ENCODE peak calls at places on chromosomes 11 and 22, in seven cellular contexts. T, Q, D, C, Z, R and H are unnamed samples.

GRCh38 chr22:39306456-39307361 is 12.7 kb downstream of the RPL3 start:
- DNase-seq in T (no peak), Q (peak), D (no peak), C (peak), Z (no peak), R (no peak), H (no peak)

GRCh38 chr11:17778956-17779860 is 44.6 kb downstream of the KCNC1 start:
- DNase-seq in T (no peak), Q (no peak), D (no peak), C (no peak), Z (no peak), R (no peak), H (no peak)

GRCh38 chr11:71281901-71282300 is 29.5 kb upstream of the SHANK2 start:
- DNase-seq in T (no peak), Q (no peak), D (no peak), C (peak), Z (no peak), R (no peak), H (no peak)

GRCh38 chr11:69442807-69443137 is 38.7 kb upstream of the LINC01488 start:
- DNase-seq in T (no peak), Q (no peak), D (no peak), C (no peak), Z (peak), R (no peak), H (no peak)

GRCh38 chr11:18394928-18395734 is 768 bp downstream of the LDHA start:
- DNase-seq in T (peak), Q (peak), D (peak), C (no peak), Z (no peak), R (no peak), H (no peak)

GRCh38 chr22:27737521-27737920 is 64.0 kb downstream of the MN1 start:
- DNase-seq in T (no peak), Q (no peak), D (no peak), C (no peak), Z (no peak), R (no peak), H (no peak)

GRCh38 chr22:17250380-17251129 is 31.3 kb upstream of the ADA2 start:
- DNase-seq in T (no peak), Q (no peak), D (no peak), C (no peak), Z (no peak), R (no peak), H (no peak)

GRCh38 chr22:35712672-35713071 is 5.0 kb upstream of the APOL5 start:
- DNase-seq in T (no peak), Q (no peak), D (no peak), C (no peak), Z (no peak), R (no peak), H (no peak)

GRCh38 chr11:84291996-84292395 is 1005.8 kb upstream of the CCDC90B start:
- DNase-seq in T (no peak), Q (no peak), D (no peak), C (no peak), Z (peak), R (no peak), H (no peak)

GRCh38 chr22:20431520-20432237 is 5.9 kb downstream of the SCARF2 start:
- DNase-seq in T (no peak), Q (no peak), D (no peak), C (no peak), Z (no peak), R (no peak), H (no peak)

GRCh38 chr11:76209671-76209955 is 3.3 kb upstream of the WNT11 start:
- DNase-seq in T (no peak), Q (peak), D (no peak), C (no peak), Z (no peak), R (no peak), H (no peak)

GRCh38 chr22:30636226-30637077 is 871 bp downstream of the SLC35E4 start:
- DNase-seq in T (peak), Q (no peak), D (no peak), C (peak), Z (peak), R (no peak), H (no peak)

GRCh38 chr11:61645179-61645868 is 34.9 kb upstream of the DAGLA start:
- DNase-seq in T (no peak), Q (no peak), D (no peak), C (no peak), Z (no peak), R (no peak), H (no peak)

GRCh38 chr11:131693756-131694155 is 323.3 kb downstream of the NTM start:
- DNase-seq in T (no peak), Q (no peak), D (no peak), C (no peak), Z (no peak), R (no peak), H (no peak)

GRCh38 chr11:133821776-133822175 is 23.5 kb downstream of the SPATA19 start:
- DNase-seq in T (no peak), Q (peak), D (peak), C (no peak), Z (no peak), R (no peak), H (peak)

GRCh38 chr11:62665630-62666258 is 632 bp downstream of the CSKMT start:
- DNase-seq in T (no peak), Q (peak), D (no peak), C (peak), Z (peak), R (no peak), H (peak)

GRCh38 chr11:32829157-32829679 is 509 bp upstream of the PRRG4 start:
- DNase-seq in T (peak), Q (peak), D (no peak), C (no peak), Z (peak), R (no peak), H (peak)

GRCh38 chr11:81578571-81578970 is 1155.1 kb downstream of the FAM181B start:
- DNase-seq in T (no peak), Q (no peak), D (no peak), C (no peak), Z (no peak), R (no peak), H (no peak)

GRCh38 chr22:26597026-26597425 is 7.1 kb upstream of the TPST2 start:
- DNase-seq in T (no peak), Q (no peak), D (no peak), C (peak), Z (no peak), R (no peak), H (no peak)

GRCh38 chr22:48761546-48761945 is 1066.1 kb downstream of the BRD1 start:
- DNase-seq in T (no peak), Q (no peak), D (no peak), C (peak), Z (no peak), R (no peak), H (no peak)

GRCh38 chr11:101912823-101913284 is 2.0 kb upstream of the CEP126 start:
- DNase-seq in T (no peak), Q (no peak), D (no peak), C (no peak), Z (peak), R (no peak), H (no peak)

GRCh38 chr22:46041642-46042041 is 64.7 kb upstream of the WNT7B start:
- DNase-seq in T (no peak), Q (no peak), D (no peak), C (no peak), Z (no peak), R (no peak), H (no peak)

GRCh38 chr11:122978303-122978620 is 3.4 kb downstream of the BSX start:
- DNase-seq in T (no peak), Q (no peak), D (no peak), C (no peak), Z (no peak), R (no peak), H (no peak)

DNA sequence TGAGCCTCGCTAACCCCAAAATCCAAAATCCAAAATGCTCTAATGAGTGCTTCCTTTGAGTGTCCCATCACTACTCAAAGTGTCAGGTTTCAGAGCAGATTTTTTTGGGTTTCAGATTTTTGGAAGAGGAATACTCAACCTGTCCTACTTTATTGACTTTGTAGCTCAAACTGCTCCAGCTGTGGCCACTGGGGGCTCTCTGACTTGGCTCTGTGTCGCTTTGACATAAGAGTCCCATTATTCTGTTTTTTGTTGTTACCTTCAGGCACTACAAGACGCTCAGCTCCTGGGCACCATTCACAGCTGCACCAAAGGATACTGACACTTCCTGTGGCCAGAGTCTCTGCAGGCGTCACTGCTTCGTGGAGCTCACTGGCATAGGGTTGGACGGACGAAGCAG is 41.1 kb downstream of the PHF21B start:
- DNase-seq in T (no peak), Q (no peak), D (no peak), C (no peak), Z (no peak), R (no peak), H (no peak)
- TF ChIP-seq CTCF in T (no peak), Q (no peak), D (peak), C (no peak), Z (no peak), R (no peak), H (no peak)

GRCh38 chr11:128022007-128022368 is 565.4 kb downstream of the ETS1 start:
- DNase-seq in T (peak), Q (no peak), D (no peak), C (no peak), Z (peak), R (no peak), H (no peak)
- TF ChIP-seq CTCF in T (no peak), Q (no peak), D (no peak), C (no peak), Z (peak), R (no peak), H (no peak)

DNA sequence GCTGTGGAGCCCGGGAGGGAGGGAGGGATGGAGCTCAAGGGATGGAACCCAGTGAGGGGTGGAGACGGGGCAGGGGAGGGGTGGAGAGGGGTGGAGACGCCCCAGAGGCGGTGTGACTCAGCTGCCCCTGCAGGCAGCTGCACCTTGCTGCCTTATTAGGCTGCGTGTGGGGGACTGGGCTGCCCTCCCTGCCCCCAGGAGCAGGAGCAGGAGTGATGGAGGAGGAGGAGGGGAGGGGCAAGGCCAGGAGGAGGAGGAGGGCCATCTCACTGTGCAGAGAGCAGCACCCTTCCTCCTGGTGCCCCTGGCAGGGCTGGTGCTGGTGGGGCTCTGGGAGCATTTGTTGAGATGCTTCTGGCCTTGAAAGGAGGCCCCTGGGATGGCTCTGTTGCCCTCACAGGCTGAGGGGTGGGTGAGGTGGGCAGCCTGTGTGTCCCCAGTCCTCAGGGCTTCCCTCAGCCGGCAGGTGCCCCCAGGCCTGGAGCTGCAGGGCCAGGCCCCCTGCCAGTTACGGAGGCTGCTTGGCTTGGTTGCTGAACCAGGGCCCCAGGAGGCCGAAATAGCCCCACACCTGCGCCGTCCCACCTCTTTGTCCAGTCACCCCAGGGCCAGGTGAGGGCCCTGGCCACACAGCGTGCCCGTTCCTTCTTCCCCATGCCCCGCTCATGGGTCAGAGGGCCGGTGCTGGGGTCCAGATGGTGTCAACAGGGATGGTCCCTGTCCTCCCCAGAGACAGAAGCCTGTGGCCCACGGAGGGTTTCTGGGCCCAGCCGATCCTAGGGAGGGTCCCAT is 9.5 kb upstream of the TSSC4 start:
- DNase-seq in T (peak), Q (no peak), D (no peak), C (no peak), Z (peak), R (no peak), H (no peak)
- TF ChIP-seq CTCF in T (no peak), Q (no peak), D (no peak), C (no peak), Z (peak), R (no peak), H (no peak)

GRCh38 chr22:37909756-37910155 is 3.7 kb downstream of the MICALL1 start:
- DNase-seq in T (no peak), Q (no peak), D (no peak), C (no peak), Z (no peak), R (no peak), H (no peak)

GRCh38 chr22:37907036-37907954 is 1.2 kb downstream of the MICALL1 start:
- DNase-seq in T (no peak), Q (no peak), D (no peak), C (no peak), Z (no peak), R (no peak), H (no peak)

GRCh38 chr22:37905534-37906363 is at the start of gene MICALL1:
- DNase-seq in T (peak), Q (peak), D (peak), C (peak), Z (peak), R (no peak), H (peak)

GRCh38 chr22:37904572-37905533 is 1.2 kb upstream of the MICALL1 start:
- DNase-seq in T (peak), Q (no peak), D (no peak), C (no peak), Z (peak), R (peak), H (no peak)

GRCh38 chr22:37906364-37907008 is 389 bp downstream of the MICALL1 start:
- DNase-seq in T (no peak), Q (peak), D (no peak), C (peak), Z (no peak), R (no peak), H (peak)
- TF ChIP-seq CTCF in T (no peak), Q (no peak), D (no peak), C (no peak), Z (no peak), R (no peak), H (no peak)

GRCh38 chr11:112167145-112167544 is at the start of gene TEX12:
- DNase-seq in T (no peak), Q (no peak), D (no peak), C (no peak), Z (no peak), R (no peak), H (no peak)
- TF ChIP-seq CTCF in T (no peak), Q (no peak), D (no peak), C (no peak), Z (no peak), R (no peak), H (no peak)

DNA sequence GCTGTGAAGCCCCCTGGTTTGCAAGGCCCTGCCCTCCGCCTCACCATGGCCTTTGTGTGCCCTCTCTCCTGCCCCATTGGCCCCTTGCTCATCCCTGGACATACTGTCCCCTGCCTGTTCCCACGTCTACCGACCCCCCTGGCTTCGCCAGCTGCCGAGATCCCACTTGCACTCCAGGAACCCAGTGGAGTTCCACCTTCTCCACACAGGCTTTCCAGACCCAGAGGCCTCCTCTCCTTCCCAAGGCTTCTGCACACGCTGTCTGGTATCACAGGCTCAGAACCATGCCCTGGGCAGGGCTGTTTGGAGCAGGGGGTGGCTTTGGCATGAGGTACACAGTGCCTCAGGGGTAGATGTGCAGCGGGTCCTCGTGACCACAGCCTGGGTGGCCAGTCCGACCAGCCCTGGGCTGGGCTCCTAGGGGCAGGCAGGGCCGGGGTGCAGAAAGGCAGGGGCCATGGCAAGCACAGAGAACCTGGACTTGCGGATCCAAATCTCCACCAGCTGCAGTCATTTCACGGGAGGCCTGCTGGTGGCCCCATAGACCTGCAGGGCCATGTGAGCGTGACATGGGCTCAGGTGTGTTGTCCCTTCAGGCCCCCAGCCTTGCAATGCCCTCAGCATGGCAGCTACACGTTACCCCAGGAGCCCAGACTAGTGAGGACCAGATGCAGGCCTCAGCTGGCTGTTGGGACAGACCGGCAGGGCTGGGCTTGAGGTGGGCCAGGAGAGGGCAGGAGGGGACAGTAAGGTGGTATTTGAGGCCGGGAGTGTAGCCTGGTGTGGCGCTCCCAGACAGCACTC is 9.5 kb downstream of the GRK2 start:
- DNase-seq in T (no peak), Q (no peak), D (no peak), C (no peak), Z (no peak), R (no peak), H (no peak)
- TF ChIP-seq CTCF in T (no peak), Q (no peak), D (no peak), C (peak), Z (no peak), R (no peak), H (no peak)